ENCODE peak calls at places on chromosomes 6 and 20, in eight cellular contexts. X is CD8-positive, alpha-beta T cell; Y is NB4; Q is ascending aorta; P is cardiac fibroblast; A is cardiac muscle cell; V is AG09309; B is Panc1. W is an unnamed sample.

GRCh38 chr6:39313526-39314272 is 520 bp downstream of the KCNK17 start:
- DNase-seq in X (no peak), Y (no peak), Q (no peak), P (no peak), A (peak; percentile 49), V (no peak), B (no peak), W (no peak)

GRCh38 chr6:47631248-47632196 is 66.9 kb upstream of the ADGRF4 start:
- DNase-seq in X (no peak), Y (peak; percentile 63), Q (no peak), P (peak; percentile 72), A (peak; percentile 51), V (no peak), B (no peak), W (peak; percentile 33)

GRCh38 chr6:75906871-75907270 is 157.8 kb downstream of the MYO6 start:
- DNase-seq in X (no peak), Y (no peak), Q (no peak), P (no peak), A (no peak), V (no peak), B (no peak), W (no peak)

GRCh38 chr6:95693108-95693507 is 115.8 kb downstream of the MANEA start:
- DNase-seq in X (no peak), Y (peak; percentile 22), Q (no peak), P (no peak), A (peak; percentile 63), V (no peak), B (no peak), W (peak; percentile 1)

GRCh38 chr20:49245921-49246740 is 26.9 kb downstream of the DDX27 start:
- DNase-seq in X (no peak), Y (peak; percentile 68), Q (no peak), P (peak; percentile 73), A (peak; percentile 43), V (no peak), B (peak; percentile 42), W (peak; percentile 26)

GRCh38 chr6:90293319-90293937 is 3.2 kb downstream of the BACH2 start:
- DNase-seq in X (no peak), Y (no peak), Q (no peak), P (no peak), A (no peak), V (no peak), B (no peak), W (no peak)

GRCh38 chr6:122839477-122839876 is 50.4 kb downstream of the SMPDL3A start:
- DNase-seq in X (no peak), Y (peak; percentile 53), Q (no peak), P (peak; percentile 71), A (peak; percentile 70), V (peak; percentile 16), B (peak; percentile 55), W (peak; percentile 25)

GRCh38 chr6:88211446-88211845 is 45.3 kb upstream of the CNR1 start:
- DNase-seq in X (no peak), Y (no peak), Q (no peak), P (no peak), A (no peak), V (no peak), B (no peak), W (no peak)

DNA sequence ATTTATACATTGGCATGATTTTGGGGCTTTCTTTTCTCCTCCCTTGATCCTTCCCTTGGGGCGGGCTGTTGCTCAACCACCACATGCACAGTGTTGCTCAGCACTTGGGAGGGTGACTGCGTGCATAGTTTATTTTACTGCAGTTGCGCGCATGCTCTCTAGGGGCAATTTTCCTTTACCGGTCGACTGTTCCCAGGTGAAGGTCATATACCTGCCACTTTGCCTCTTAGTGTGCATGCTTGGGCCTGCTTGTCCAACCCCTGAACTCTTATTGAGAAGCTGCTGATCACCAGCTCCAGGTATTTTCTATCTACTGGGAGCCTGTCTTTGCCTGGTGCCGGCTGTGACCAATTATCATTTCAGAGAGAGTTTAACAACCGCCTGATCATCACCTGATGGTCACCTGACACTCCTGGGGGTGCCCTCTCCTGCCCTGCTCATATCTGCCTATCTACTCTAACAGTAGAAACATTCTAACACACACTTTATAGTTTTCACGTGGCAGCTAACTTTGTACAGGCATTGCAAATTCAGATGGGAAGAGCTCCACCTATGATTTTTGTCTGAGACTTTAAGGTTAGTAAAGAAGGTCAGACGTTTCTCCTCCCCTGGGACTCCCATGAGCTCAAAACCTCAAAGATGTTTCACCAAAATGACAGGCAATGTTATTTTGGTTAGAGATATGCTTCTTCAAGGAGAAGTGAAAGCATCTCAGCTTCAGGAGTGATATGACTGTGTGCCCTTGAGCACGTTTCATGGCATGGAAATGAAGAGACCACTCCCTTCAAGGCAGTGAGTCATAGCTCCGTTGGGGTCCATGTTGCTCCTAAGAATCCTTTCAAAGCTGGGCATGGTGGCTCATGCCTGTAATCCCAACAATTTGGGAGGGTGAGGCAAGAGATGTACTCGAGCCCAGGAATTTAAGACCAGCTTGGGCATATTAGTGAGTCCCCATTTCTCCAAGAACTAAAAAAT is 227.5 kb upstream of the MYLIP start:
- DNase-seq in X (no peak), Y (peak; percentile 99), Q (no peak), P (peak; percentile 37), A (no peak), V (no peak), B (no peak), W (no peak)
- TF ChIP-seq CTCF in X (no peak), Y (no peak), Q (no peak), P (no peak), A (no peak), V (no peak), B (no peak), W (no peak)

GRCh38 chr6:33744001-33744848 is 2.5 kb downstream of the IP6K3 start:
- DNase-seq in X (peak; percentile 83), Y (peak; percentile 83), Q (no peak), P (peak; percentile 80), A (peak; percentile 79), V (peak; percentile 29), B (peak; percentile 58), W (peak; percentile 77)

GRCh38 chr6:33745558-33745957 is 1.1 kb downstream of the IP6K3 start:
- DNase-seq in X (no peak), Y (no peak), Q (no peak), P (no peak), A (no peak), V (no peak), B (no peak), W (no peak)

GRCh38 chr6:33746651-33747100 is at the start of gene IP6K3:
- DNase-seq in X (no peak), Y (no peak), Q (no peak), P (no peak), A (peak; percentile 61), V (no peak), B (no peak), W (no peak)

GRCh38 chr6:33746036-33746600 is 587 bp downstream of the IP6K3 start:
- DNase-seq in X (no peak), Y (peak; percentile 41), Q (no peak), P (peak; percentile 57), A (no peak), V (no peak), B (no peak), W (no peak)

GRCh38 chr6:33744895-33745546 is 1.7 kb downstream of the IP6K3 start:
- DNase-seq in X (no peak), Y (no peak), Q (no peak), P (no peak), A (no peak), V (no peak), B (no peak), W (no peak)
- H3K4me3 ChIP-seq in X (no peak overlapping the region), Y (no peak overlapping the region), Q (no peak overlapping the region), P (no peak overlapping the region), A (no peak overlapping the region), V (no peak overlapping the region), B (no peak overlapping the region), W (no peak overlapping the region)

DNA sequence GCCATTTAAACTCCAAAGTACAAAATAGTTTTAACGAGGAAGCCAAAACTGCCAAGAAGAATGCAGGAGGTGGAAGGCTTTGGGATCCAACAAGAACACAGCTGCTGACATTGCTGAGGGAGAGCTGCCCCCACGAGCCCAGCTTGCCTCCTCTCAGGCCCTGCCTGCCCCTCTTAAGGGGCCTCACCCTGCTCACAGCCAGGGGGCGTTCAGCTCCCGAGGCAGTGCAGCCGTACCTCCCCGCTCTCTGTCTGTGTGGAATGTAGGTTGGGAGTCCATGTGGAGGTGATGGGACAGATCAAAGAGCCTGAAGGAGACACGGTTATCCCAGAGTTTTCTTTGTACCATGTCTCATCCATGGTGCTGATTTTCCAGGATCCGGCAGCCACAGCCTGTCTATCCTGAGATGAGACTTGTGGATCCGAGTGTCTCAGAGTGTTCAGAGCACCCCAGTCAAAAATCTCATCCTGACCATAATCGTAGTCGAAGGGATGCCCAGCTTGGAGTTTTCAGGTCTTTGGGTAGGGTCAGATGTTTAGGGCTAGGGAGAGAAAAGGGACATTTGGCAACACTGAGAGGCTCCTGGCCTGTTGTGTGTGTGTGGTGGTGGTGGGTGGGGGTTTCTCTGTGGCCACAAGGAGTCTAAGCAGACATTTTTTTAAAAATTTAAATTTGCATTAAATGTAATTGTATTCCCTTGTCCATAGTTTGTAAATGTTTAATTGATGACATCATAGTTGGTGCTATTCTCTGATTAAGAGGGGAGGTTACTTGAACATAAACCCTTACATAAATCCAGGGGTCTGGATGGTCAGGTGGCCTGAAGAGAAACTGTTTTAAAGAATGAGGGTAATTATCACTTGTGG is 111.4 kb upstream of the CLDN20 start:
- DNase-seq in X (no peak), Y (peak; percentile 15), Q (no peak), P (peak; percentile 20), A (no peak), V (no peak), B (no peak), W (no peak)
- TF ChIP-seq CTCF in X (no peak), Y (peak; percentile 20), Q (no peak), P (peak; percentile 12), A (peak; percentile 34), V (no peak), B (no peak), W (peak; percentile 54)

GRCh38 chr20:22338140-22338708 is 246.1 kb downstream of the FOXA2 start:
- DNase-seq in X (no peak), Y (no peak), Q (no peak), P (no peak), A (no peak), V (no peak), B (no peak), W (no peak)

GRCh38 chr20:22341508-22341907 is 242.9 kb downstream of the FOXA2 start:
- DNase-seq in X (no peak), Y (no peak), Q (no peak), P (no peak), A (no peak), V (no peak), B (peak; percentile 68), W (no peak)

GRCh38 chr20:22342410-22342809 is 242.0 kb downstream of the FOXA2 start:
- DNase-seq in X (no peak), Y (no peak), Q (no peak), P (no peak), A (no peak), V (no peak), B (no peak), W (no peak)

GRCh38 chr20:22339946-22340345 is 244.4 kb downstream of the FOXA2 start:
- DNase-seq in X (no peak), Y (no peak), Q (no peak), P (no peak), A (no peak), V (no peak), B (no peak), W (no peak)

DNA sequence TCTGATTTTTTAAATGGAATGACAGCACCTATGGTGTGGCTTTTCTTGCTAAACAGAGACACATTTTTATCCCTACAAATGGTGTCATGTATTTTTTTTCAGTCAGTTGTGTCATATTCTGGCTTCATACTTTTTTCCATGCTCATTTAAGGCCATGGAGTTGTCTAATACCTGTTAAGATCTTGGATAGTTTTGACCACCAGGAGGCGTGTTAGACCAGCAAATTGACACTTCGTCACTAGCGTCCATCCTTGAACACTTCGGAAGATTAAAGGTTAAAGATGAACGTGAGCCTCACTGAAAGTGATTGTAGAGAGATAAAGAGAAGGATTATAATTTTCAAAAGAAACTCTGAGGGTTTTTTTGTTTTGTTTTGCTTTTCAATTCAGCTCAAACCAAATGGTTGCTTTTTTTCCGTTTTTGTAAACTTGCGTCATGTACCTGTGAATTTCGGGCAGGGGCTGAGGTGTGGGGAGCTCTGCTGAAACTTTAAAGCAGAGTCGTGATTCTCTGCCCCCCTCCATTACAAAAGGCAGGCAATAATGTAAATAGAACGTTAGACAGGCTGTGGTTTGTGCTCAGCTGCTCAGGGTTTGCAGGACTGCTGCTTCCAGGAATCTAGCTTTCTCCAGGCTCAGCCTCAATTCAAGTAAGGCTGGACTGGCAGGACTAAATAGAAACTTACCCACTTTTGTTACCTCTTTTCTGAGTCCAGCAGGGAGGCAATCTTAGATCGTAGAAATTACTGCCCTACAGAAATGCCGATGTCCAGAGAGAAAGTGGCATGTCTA is 245.1 kb downstream of the FOXA2 start:
- DNase-seq in X (no peak), Y (peak; percentile 80), Q (no peak), P (peak; percentile 79), A (peak; percentile 79), V (peak; percentile 31), B (peak; percentile 84), W (peak; percentile 27)
- H3K4me3 ChIP-seq in X (no peak overlapping the region), Y (no peak overlapping the region), Q (no peak overlapping the region), P (no peak overlapping the region), A (no peak overlapping the region), V (no peak overlapping the region), B (no peak overlapping the region), W (no peak overlapping the region)

W was measured in HFF-Myc.